ENCODE peak calls at places on chromosomes 2 and 18, in nine cellular contexts. G, X, L, T, E, M, Y, B and N are unnamed samples.

GRCh38 chr2:135337066-135337465 is 194.0 kb downstream of the ZRANB3 start:
- DNase-seq in G (no peak), E (no peak), T (no peak), L (no peak), M (no peak), Y (no peak), X (no peak), B (no peak), N (no peak)

GRCh38 chr2:239533917-239534316 is 133.1 kb upstream of the HDAC4 start:
- DNase-seq in G (peak), E (no peak), Y (no peak), T (peak), B (no peak), X (no peak), M (no peak), L (no peak), N (no peak)

GRCh38 chr18:8631265-8631664 is 22.0 kb downstream of the RAB12 start:
- DNase-seq in M (no peak), X (no peak), G (no peak), E (no peak), T (no peak), B (no peak), L (no peak), Y (no peak), N (no peak)

GRCh38 chr2:74181739-74182138 is 3.1 kb upstream of the MOB1A start:
- DNase-seq in B (no peak), T (no peak), L (no peak), M (no peak), Y (no peak), G (peak), E (no peak), X (no peak), N (peak)

GRCh38 chr2:85710687-85711577 is 16.8 kb downstream of the GNLY start:
- DNase-seq in E (no peak), T (peak), M (no peak), G (no peak), X (peak), Y (peak), L (no peak), B (no peak), N (no peak)

GRCh38 chr2:181959508-181959907 is 26.1 kb upstream of the PPP1R1C start:
- DNase-seq in G (no peak), X (peak), Y (no peak), M (no peak), L (no peak), E (no peak), B (no peak), T (no peak), N (no peak)

GRCh38 chr18:79336556-79337142 is 59.1 kb upstream of the NFATC1 start:
- DNase-seq in E (no peak), X (no peak), T (no peak), B (no peak), M (no peak), Y (no peak), L (no peak), G (no peak), N (no peak)

GRCh38 chr18:51039138-51040112 is 9.4 kb downstream of the SMAD4 start:
- DNase-seq in M (peak), E (no peak), G (no peak), B (no peak), Y (no peak), X (peak), L (no peak), T (peak), N (peak)

GRCh38 chr18:34223164-34223892 is 1.4 kb downstream of the NOL4 start:
- DNase-seq in L (no peak), Y (no peak), B (no peak), M (peak), X (no peak), E (peak), G (no peak), T (peak), N (no peak)

GRCh38 chr2:105468655-105469042 is 69.8 kb upstream of the FHL2 start:
- DNase-seq in B (no peak), L (no peak), X (no peak), M (no peak), Y (no peak), E (no peak), G (no peak), T (no peak), N (no peak)

GRCh38 chr2:212520340-212520739 is 18.3 kb downstream of the ERBB4 start:
- DNase-seq in X (peak), E (no peak), B (no peak), L (peak), Y (no peak), M (no peak), G (no peak), T (peak), N (no peak)

GRCh38 chr2:57434429-57434828 is 612.2 kb upstream of the VRK2 start:
- DNase-seq in X (no peak), G (no peak), B (no peak), E (no peak), T (no peak), L (no peak), M (no peak), Y (no peak), N (no peak)

GRCh38 chr2:56185101-56185581 is 1.4 kb downstream of the CCDC85A start:
- DNase-seq in X (peak), G (no peak), B (no peak), Y (peak), T (peak), M (peak), E (peak), L (no peak), N (no peak)

GRCh38 chr2:7692657-7693161 is 775.5 kb downstream of the RNF144A start:
- DNase-seq in M (no peak), B (no peak), T (peak), G (no peak), L (no peak), X (peak), E (no peak), Y (no peak), N (no peak)

GRCh38 chr2:47194410-47194809 is 39.3 kb upstream of the STPG4 start:
- DNase-seq in Y (no peak), T (no peak), M (no peak), L (no peak), X (no peak), B (no peak), G (no peak), E (no peak), N (no peak)

GRCh38 chr2:220510668-220511067 is 883.2 kb downstream of the SLC4A3 start:
- DNase-seq in L (no peak), Y (no peak), T (no peak), X (peak), E (no peak), B (no peak), M (no peak), G (no peak), N (no peak)

GRCh38 chr2:162308747-162309503 is 9.6 kb downstream of the IFIH1 start:
- DNase-seq in M (no peak), E (no peak), G (no peak), B (no peak), Y (no peak), X (no peak), L (no peak), T (no peak), N (no peak)

GRCh38 chr2:29749041-29749440 is 172.3 kb downstream of the ALK start:
- DNase-seq in Y (no peak), X (no peak), G (no peak), E (no peak), L (no peak), T (no peak), M (no peak), B (no peak), N (no peak)

GRCh38 chr2:25078171-25079049 is 36.5 kb downstream of the EFR3B start:
- DNase-seq in G (peak), M (no peak), X (peak), Y (no peak), E (no peak), T (peak), L (peak), B (no peak), N (no peak)

GRCh38 chr2:176083796-176084261 is at the start of gene EVX2:
- DNase-seq in Y (no peak), G (no peak), X (no peak), M (no peak), L (no peak), T (no peak), E (no peak), B (no peak), N (peak)

GRCh38 chr2:221767106-221767878 is 195.2 kb upstream of the EPHA4 start:
- DNase-seq in T (peak), E (no peak), G (no peak), B (no peak), X (peak), L (no peak), M (no peak), Y (no peak), N (no peak)

GRCh38 chr2:233079473-233079877 is 19.3 kb downstream of the INPP5D start:
- DNase-seq in M (no peak), T (no peak), G (no peak), X (no peak), L (no peak), E (no peak), B (peak), Y (peak), N (no peak)

GRCh38 chr18:5974696-5975095 is 79.4 kb upstream of the TMEM200C start:
- DNase-seq in G (no peak), X (no peak), M (no peak), B (no peak), E (no peak), Y (no peak), L (no peak), T (no peak), N (no peak)

GRCh38 chr2:65576861-65577601 is 144.6 kb upstream of the SPRED2 start:
- DNase-seq in L (peak), Y (no peak), B (no peak), M (no peak), G (no peak), T (peak), E (no peak), X (peak), N (no peak)

GRCh38 chr2:11746807-11747459 is 501 bp downstream of the LPIN1 start:
- DNase-seq in Y (no peak), B (no peak), T (no peak), L (peak), E (no peak), X (peak), G (no peak), M (peak), N (no peak)

GRCh38 chr2:238821944-238822670 is 25.8 kb upstream of the TWIST2 start:
- DNase-seq in E (no peak), X (no peak), M (no peak), Y (no peak), B (no peak), T (no peak), G (no peak), L (no peak), N (no peak)

GRCh38 chr2:179860255-179861026 is 971 bp downstream of the ZNF385B start:
- DNase-seq in M (peak), T (no peak), B (no peak), Y (no peak), E (peak), L (no peak), G (no peak), X (no peak), N (peak)

GRCh38 chr18:75052475-75052874 is 156.5 kb downstream of the PTGR3 start:
- DNase-seq in L (no peak), B (no peak), G (no peak), X (no peak), T (no peak), E (no peak), M (no peak), Y (peak), N (no peak)

GRCh38 chr18:34122724-34123334 is 101.9 kb downstream of the NOL4 start:
- DNase-seq in T (peak), G (no peak), M (peak), B (no peak), X (peak), L (peak), E (peak), Y (no peak), N (peak)

GRCh38 chr2:209380278-209380677 is 43.6 kb upstream of the MAP2 start:
- DNase-seq in Y (no peak), T (no peak), G (no peak), L (no peak), E (no peak), B (no peak), X (no peak), M (no peak), N (peak)

GRCh38 chr2:23519334-23519651 is 134.3 kb downstream of the KLHL29 start:
- DNase-seq in Y (no peak), X (no peak), L (no peak), G (no peak), M (no peak), B (no peak), E (no peak), T (no peak), N (no peak)
- TF ChIP-seq CTCF in Y (peak), X (no peak), L (no peak), G (no peak), M (no peak), B (no peak), E (no peak), T (no peak), N (no peak)

GRCh38 chr2:202035941-202036372 is 2.3 kb downstream of the FZD7 start:
- DNase-seq in G (no peak), B (no peak), Y (no peak), M (no peak), T (peak), E (peak), X (no peak), L (no peak), N (no peak)

GRCh38 chr2:202034249-202035088 is 814 bp downstream of the FZD7 start:
- DNase-seq in L (no peak), G (no peak), T (peak), X (peak), Y (peak), B (no peak), M (peak), E (peak), N (peak)

GRCh38 chr2:202033317-202034248 is at the start of gene FZD7:
- DNase-seq in T (peak), X (peak), E (peak), L (peak), G (peak), Y (peak), M (peak), B (peak), N (peak)

GRCh38 chr2:202036601-202037037 is 3.0 kb downstream of the FZD7 start:
- DNase-seq in X (no peak), B (no peak), L (no peak), T (peak), E (peak), Y (no peak), M (no peak), G (no peak), N (no peak)

DNA sequence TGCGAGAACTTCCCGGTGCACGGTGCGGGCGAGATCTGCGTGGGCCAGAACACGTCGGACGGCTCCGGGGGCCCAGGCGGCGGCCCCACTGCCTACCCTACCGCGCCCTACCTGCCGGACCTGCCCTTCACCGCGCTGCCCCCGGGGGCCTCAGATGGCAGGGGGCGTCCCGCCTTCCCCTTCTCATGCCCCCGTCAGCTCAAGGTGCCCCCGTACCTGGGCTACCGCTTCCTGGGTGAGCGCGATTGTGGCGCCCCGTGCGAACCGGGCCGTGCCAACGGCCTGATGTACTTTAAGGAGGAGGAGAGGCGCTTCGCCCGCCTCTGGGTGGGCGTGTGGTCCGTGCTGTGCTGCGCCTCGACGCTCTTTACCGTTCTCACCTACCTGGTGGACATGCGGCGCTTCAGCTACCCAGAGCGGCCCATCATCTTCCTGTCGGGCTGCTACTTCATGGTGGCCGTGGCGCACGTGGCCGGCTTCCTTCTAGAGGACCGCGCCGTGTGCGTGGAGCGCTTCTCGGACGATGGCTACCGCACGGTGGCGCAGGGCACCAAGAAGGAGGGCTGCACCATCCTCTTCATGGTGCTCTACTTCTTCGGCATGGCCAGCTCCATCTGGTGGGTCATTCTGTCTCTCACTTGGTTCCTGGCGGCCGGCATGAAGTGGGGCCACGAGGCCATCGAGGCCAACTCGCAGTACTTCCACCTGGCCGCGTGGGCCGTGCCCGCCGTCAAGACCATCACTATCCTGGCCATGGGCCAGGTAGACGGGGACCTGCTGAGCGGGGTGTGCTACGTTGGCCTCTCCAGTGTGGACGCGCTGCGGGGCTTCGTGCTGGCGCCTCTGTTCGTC is 1.7 kb downstream of the FZD7 start:
- DNase-seq in G (no peak), X (peak), B (peak), E (peak), L (no peak), M (peak), T (peak), Y (peak), N (peak)
- TF ChIP-seq CTCF in G (no peak), X (peak), B (peak), E (peak), L (no peak), M (peak), T (peak), Y (peak), N (peak)

GRCh38 chr2:119496682-119497081 is 27.6 kb downstream of the SCTR start:
- DNase-seq in E (no peak), G (no peak), T (no peak), Y (no peak), L (no peak), X (no peak), B (no peak), M (no peak), N (no peak)

GRCh38 chr2:119490653-119491195 is 33.6 kb downstream of the SCTR start:
- DNase-seq in Y (no peak), E (no peak), B (no peak), G (no peak), X (no peak), L (no peak), T (no peak), M (no peak), N (no peak)

GRCh38 chr2:119491776-119492525 is 32.3 kb downstream of the SCTR start:
- DNase-seq in T (peak), X (peak), E (no peak), B (no peak), L (peak), Y (no peak), M (peak), G (peak), N (no peak)

GRCh38 chr2:119495948-119496347 is 28.3 kb downstream of the SCTR start:
- DNase-seq in L (no peak), Y (no peak), M (peak), B (no peak), G (no peak), T (no peak), X (no peak), E (no peak), N (no peak)

GRCh38 chr2:119494163-119494790 is 30.0 kb downstream of the SCTR start:
- DNase-seq in L (no peak), T (no peak), E (no peak), M (no peak), Y (no peak), B (no peak), X (no peak), G (no peak), N (no peak)
- TF ChIP-seq CTCF in L (peak), T (no peak), E (no peak), M (no peak), Y (no peak), B (no peak), X (no peak), G (no peak), N (no peak)

DNA sequence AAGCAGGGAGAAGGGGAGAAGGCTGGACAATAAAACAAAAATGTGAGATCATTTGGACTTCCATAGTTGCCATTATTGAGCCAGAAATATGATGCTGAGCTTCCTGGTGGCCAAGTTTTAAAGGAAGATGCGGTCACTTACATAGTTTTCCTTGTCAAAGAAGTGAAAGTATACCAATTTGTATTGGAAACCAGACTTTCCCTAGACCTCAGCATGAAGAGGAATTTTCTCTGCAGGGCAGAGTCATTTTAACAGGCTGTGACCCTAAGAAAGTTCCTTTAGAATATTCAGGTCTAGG is 111.0 kb downstream of the GATA6 start:
- DNase-seq in B (no peak), M (no peak), L (no peak), E (no peak), X (no peak), G (no peak), T (no peak), Y (no peak), N (no peak)
- TF ChIP-seq CTCF in B (no peak), M (no peak), L (no peak), E (no peak), X (no peak), G (no peak), T (no peak), Y (no peak), N (no peak)

GRCh38 chr2:128028668-128029054 is 802 bp upstream of the SAP130 start:
- DNase-seq in L (no peak), T (no peak), X (peak), G (no peak), M (no peak), E (no peak), B (no peak), Y (no peak), N (no peak)

GRCh38 chr2:128026422-128027277 is 1.2 kb downstream of the SAP130 start:
- DNase-seq in L (no peak), X (peak), E (no peak), B (no peak), T (peak), G (peak), M (no peak), Y (no peak), N (no peak)

GRCh38 chr2:128032092-128032491 is 4.2 kb upstream of the SAP130 start:
- DNase-seq in G (no peak), Y (no peak), M (no peak), T (no peak), L (no peak), E (no peak), X (no peak), B (no peak), N (no peak)

GRCh38 chr2:128027278-128027800 is 520 bp downstream of the SAP130 start:
- DNase-seq in T (peak), L (peak), X (peak), M (peak), E (peak), Y (peak), B (peak), G (peak), N (peak)

DNA sequence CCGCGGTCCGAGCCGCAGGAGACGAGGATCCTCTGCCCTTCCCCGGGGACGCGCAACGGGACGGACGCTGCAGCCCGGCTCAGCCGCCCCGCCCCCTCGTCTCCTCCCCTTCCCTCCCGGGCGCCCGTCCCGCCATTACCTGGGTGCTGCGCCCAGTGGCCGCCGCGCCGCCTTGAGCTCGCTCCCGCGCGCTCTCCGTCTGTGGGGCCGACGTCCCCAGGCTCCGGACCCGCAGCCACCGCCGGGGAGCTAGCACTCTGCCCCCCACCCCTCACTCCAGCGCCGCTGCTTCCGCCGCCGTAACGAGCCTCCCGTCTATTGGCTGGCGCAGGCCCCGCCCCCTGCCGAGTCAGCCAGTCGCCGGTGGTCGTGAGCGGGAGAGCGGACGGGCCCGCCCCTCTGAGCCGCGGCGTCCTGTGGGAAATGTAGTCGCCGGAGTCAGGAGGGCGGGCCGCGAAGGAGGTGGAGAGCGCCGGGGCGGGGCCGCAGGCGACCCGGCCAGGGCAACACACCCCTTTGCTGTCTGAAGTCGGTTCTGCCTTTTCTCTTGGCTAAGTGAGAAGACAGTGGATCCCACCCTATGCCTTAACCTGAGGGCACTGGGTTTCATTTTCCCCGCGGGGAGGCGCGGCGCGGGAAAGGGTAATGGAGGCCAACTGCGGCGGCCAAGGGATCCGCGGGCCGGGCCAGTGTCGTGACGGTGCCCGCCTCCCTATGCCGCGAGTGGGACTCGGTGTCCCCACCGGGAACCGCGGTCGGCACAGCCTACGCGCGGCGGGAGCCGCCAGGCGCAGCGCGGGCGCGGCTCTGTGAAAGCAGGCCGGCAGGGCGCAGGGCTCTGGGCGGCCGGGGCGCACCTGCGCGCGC is at the start of gene SAP130:
- DNase-seq in E (peak), T (peak), Y (peak), X (peak), L (peak), M (peak), B (peak), G (peak), N (peak)
- TF ChIP-seq CTCF in E (no peak), T (no peak), Y (no peak), X (no peak), L (no peak), M (peak), B (no peak), G (no peak), N (no peak)